ENCODE peak calls at places on chromosomes 6 and 20, in ten cellular contexts. One of them, this sample, is unnamed.

GRCh38 chr6:19803331-19804330 is 33.5 kb upstream of the ID4 start:
- DNase-seq in natural killer cell: no peak
- DNase-seq in tibial nerve: no peak
- DNase-seq in left ventricle myocardium inferior: no peak
- DNase-seq in MCF 10A: no peak
- DNase-seq in A549: no peak
- DNase-seq in astrocyte of the spinal cord: peak
- DNase-seq in fibroblast of pulmonary artery: peak
- DNase-seq in bronchial epithelial cell: no peak
- DNase-seq in cardiac fibroblast: peak
- DNase-seq in this sample: peak

GRCh38 chr20:44404204-44405181 is 49.0 kb downstream of the HNF4A start:
- DNase-seq in natural killer cell: no peak
- DNase-seq in tibial nerve: no peak
- DNase-seq in left ventricle myocardium inferior: no peak
- DNase-seq in MCF 10A: no peak
- DNase-seq in A549: no peak
- DNase-seq in astrocyte of the spinal cord: no peak
- DNase-seq in fibroblast of pulmonary artery: no peak
- DNase-seq in bronchial epithelial cell: no peak
- DNase-seq in cardiac fibroblast: no peak
- DNase-seq in this sample: no peak

GRCh38 chr6:162467679-162468078 is 259.9 kb downstream of the PRKN start:
- DNase-seq in natural killer cell: no peak
- DNase-seq in tibial nerve: no peak
- DNase-seq in left ventricle myocardium inferior: peak
- DNase-seq in MCF 10A: no peak
- DNase-seq in A549: no peak
- DNase-seq in astrocyte of the spinal cord: no peak
- DNase-seq in fibroblast of pulmonary artery: no peak
- DNase-seq in bronchial epithelial cell: no peak
- DNase-seq in cardiac fibroblast: no peak
- DNase-seq in this sample: no peak

GRCh38 chr6:131379951-131380350 is 193.1 kb upstream of the ARG1 start:
- DNase-seq in natural killer cell: no peak
- DNase-seq in tibial nerve: no peak
- DNase-seq in left ventricle myocardium inferior: no peak
- DNase-seq in MCF 10A: peak
- DNase-seq in A549: no peak
- DNase-seq in astrocyte of the spinal cord: peak
- DNase-seq in fibroblast of pulmonary artery: peak
- DNase-seq in bronchial epithelial cell: peak
- DNase-seq in cardiac fibroblast: peak
- DNase-seq in this sample: peak

GRCh38 chr20:51531141-51531710 is 11.3 kb downstream of the NFATC2 start:
- DNase-seq in natural killer cell: peak
- DNase-seq in tibial nerve: no peak
- DNase-seq in left ventricle myocardium inferior: no peak
- DNase-seq in MCF 10A: peak
- DNase-seq in A549: peak
- DNase-seq in astrocyte of the spinal cord: peak
- DNase-seq in fibroblast of pulmonary artery: no peak
- DNase-seq in bronchial epithelial cell: peak
- DNase-seq in cardiac fibroblast: no peak
- DNase-seq in this sample: no peak

GRCh38 chr20:17538517-17539170 is 7.5 kb upstream of the BFSP1 start:
- DNase-seq in natural killer cell: no peak
- DNase-seq in tibial nerve: no peak
- DNase-seq in left ventricle myocardium inferior: no peak
- DNase-seq in MCF 10A: no peak
- DNase-seq in A549: peak
- DNase-seq in astrocyte of the spinal cord: peak
- DNase-seq in fibroblast of pulmonary artery: no peak
- DNase-seq in bronchial epithelial cell: peak
- DNase-seq in cardiac fibroblast: no peak
- DNase-seq in this sample: no peak

GRCh38 chr20:54467622-54468021 is 7.8 kb upstream of the DOK5 start:
- DNase-seq in natural killer cell: no peak
- DNase-seq in tibial nerve: no peak
- DNase-seq in left ventricle myocardium inferior: no peak
- DNase-seq in MCF 10A: no peak
- DNase-seq in A549: no peak
- DNase-seq in astrocyte of the spinal cord: no peak
- DNase-seq in fibroblast of pulmonary artery: no peak
- DNase-seq in bronchial epithelial cell: no peak
- DNase-seq in cardiac fibroblast: no peak
- DNase-seq in this sample: no peak

GRCh38 chr20:47461120-47461685 is 40.5 kb upstream of the NCOA3 start:
- DNase-seq in natural killer cell: no peak
- DNase-seq in tibial nerve: no peak
- DNase-seq in left ventricle myocardium inferior: no peak
- DNase-seq in MCF 10A: no peak
- DNase-seq in A549: no peak
- DNase-seq in astrocyte of the spinal cord: no peak
- DNase-seq in fibroblast of pulmonary artery: no peak
- DNase-seq in bronchial epithelial cell: no peak
- DNase-seq in cardiac fibroblast: no peak
- DNase-seq in this sample: no peak

GRCh38 chr20:42093542-42094440 is 475.6 kb upstream of the CHD6 start:
- DNase-seq in natural killer cell: no peak
- DNase-seq in tibial nerve: no peak
- DNase-seq in left ventricle myocardium inferior: no peak
- DNase-seq in MCF 10A: no peak
- DNase-seq in A549: no peak
- DNase-seq in astrocyte of the spinal cord: no peak
- DNase-seq in fibroblast of pulmonary artery: no peak
- DNase-seq in bronchial epithelial cell: no peak
- DNase-seq in cardiac fibroblast: no peak
- DNase-seq in this sample: no peak

GRCh38 chr6:41958022-41958856 is 16.6 kb upstream of the CCND3 start:
- DNase-seq in natural killer cell: no peak
- DNase-seq in tibial nerve: no peak
- DNase-seq in left ventricle myocardium inferior: no peak
- DNase-seq in MCF 10A: no peak
- DNase-seq in A549: no peak
- DNase-seq in astrocyte of the spinal cord: no peak
- DNase-seq in fibroblast of pulmonary artery: no peak
- DNase-seq in bronchial epithelial cell: no peak
- DNase-seq in cardiac fibroblast: no peak
- DNase-seq in this sample: no peak

GRCh38 chr6:133590814-133591213 is 298.1 kb upstream of the TCF21 start:
- DNase-seq in natural killer cell: no peak
- DNase-seq in tibial nerve: no peak
- DNase-seq in left ventricle myocardium inferior: no peak
- DNase-seq in MCF 10A: peak
- DNase-seq in A549: no peak
- DNase-seq in astrocyte of the spinal cord: no peak
- DNase-seq in fibroblast of pulmonary artery: no peak
- DNase-seq in bronchial epithelial cell: peak
- DNase-seq in cardiac fibroblast: peak
- DNase-seq in this sample: peak

GRCh38 chr6:22882581-22882980 is 313.2 kb downstream of the HDGFL1 start:
- DNase-seq in natural killer cell: no peak
- DNase-seq in tibial nerve: no peak
- DNase-seq in left ventricle myocardium inferior: no peak
- DNase-seq in MCF 10A: no peak
- DNase-seq in A549: no peak
- DNase-seq in astrocyte of the spinal cord: no peak
- DNase-seq in fibroblast of pulmonary artery: no peak
- DNase-seq in bronchial epithelial cell: no peak
- DNase-seq in cardiac fibroblast: no peak
- DNase-seq in this sample: no peak

GRCh38 chr6:35599761-35600658 is 87.3 kb upstream of the TULP1 start:
- DNase-seq in natural killer cell: no peak
- DNase-seq in tibial nerve: no peak
- DNase-seq in left ventricle myocardium inferior: no peak
- DNase-seq in MCF 10A: no peak
- DNase-seq in A549: no peak
- DNase-seq in astrocyte of the spinal cord: no peak
- DNase-seq in fibroblast of pulmonary artery: no peak
- DNase-seq in bronchial epithelial cell: no peak
- DNase-seq in cardiac fibroblast: peak
- DNase-seq in this sample: peak

GRCh38 chr6:11810039-11810541 is 31.5 kb upstream of the ADTRP start:
- DNase-seq in natural killer cell: no peak
- DNase-seq in tibial nerve: peak
- DNase-seq in left ventricle myocardium inferior: peak
- DNase-seq in MCF 10A: peak
- DNase-seq in A549: peak
- DNase-seq in astrocyte of the spinal cord: peak
- DNase-seq in fibroblast of pulmonary artery: peak
- DNase-seq in bronchial epithelial cell: peak
- DNase-seq in cardiac fibroblast: peak
- DNase-seq in this sample: peak

DNA sequence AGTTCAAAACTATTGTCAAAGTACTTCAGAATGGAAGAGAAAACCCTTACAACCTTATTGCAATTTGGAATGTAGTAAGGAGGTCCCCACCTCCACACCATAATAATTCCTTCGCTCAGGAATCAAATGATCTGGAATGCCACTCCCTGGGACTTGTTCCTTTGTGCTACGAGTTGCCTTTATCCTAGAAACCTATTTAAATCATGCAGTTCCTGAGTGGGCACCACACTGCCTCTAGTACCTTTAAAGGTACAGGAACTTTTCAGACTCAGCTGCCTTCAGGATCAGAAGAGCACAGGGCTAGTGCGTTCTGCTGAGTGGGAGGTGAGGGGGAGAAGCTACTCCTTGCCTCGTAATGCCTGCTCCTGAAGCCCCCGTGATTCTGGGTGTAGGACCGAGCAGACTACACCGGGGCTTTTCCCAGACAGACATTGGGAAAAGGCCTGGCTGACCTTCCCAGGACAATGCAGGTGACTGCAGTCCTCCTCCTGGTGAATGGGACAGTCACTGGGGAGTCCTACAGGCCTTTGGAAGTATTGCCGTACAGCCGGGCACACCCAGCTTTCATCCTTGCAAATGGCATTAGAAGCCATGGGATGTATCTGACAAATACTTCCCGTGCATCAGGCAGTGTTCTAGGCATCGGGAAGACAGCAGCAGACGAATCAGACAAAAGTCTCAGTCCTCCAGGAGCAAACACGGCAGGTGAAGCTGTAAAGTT is 11.8 kb upstream of the TUBB2B start:
- DNase-seq in natural killer cell: no peak
- DNase-seq in tibial nerve: no peak
- DNase-seq in left ventricle myocardium inferior: no peak
- DNase-seq in MCF 10A: no peak
- DNase-seq in A549: peak
- DNase-seq in astrocyte of the spinal cord: no peak
- DNase-seq in fibroblast of pulmonary artery: no peak
- DNase-seq in bronchial epithelial cell: no peak
- DNase-seq in cardiac fibroblast: no peak
- DNase-seq in this sample: no peak
- TF ChIP-seq CTCF in natural killer cell: no peak
- TF ChIP-seq CTCF in tibial nerve: peak
- TF ChIP-seq CTCF in left ventricle myocardium inferior: no peak
- TF ChIP-seq CTCF in MCF 10A: no peak
- TF ChIP-seq CTCF in A549: no peak
- TF ChIP-seq CTCF in astrocyte of the spinal cord: peak
- TF ChIP-seq CTCF in fibroblast of pulmonary artery: peak
- TF ChIP-seq CTCF in bronchial epithelial cell: peak
- TF ChIP-seq CTCF in cardiac fibroblast: peak
- TF ChIP-seq CTCF in this sample: peak

GRCh38 chr20:35277127-35277526 is 795 bp downstream of the MMP24OS start:
- DNase-seq in natural killer cell: no peak
- DNase-seq in tibial nerve: no peak
- DNase-seq in left ventricle myocardium inferior: no peak
- DNase-seq in MCF 10A: no peak
- DNase-seq in A549: no peak
- DNase-seq in astrocyte of the spinal cord: no peak
- DNase-seq in fibroblast of pulmonary artery: no peak
- DNase-seq in bronchial epithelial cell: no peak
- DNase-seq in cardiac fibroblast: no peak
- DNase-seq in this sample: no peak

GRCh38 chr20:35279533-35280174 is 1.7 kb upstream of the MMP24OS start:
- DNase-seq in natural killer cell: no peak
- DNase-seq in tibial nerve: no peak
- DNase-seq in left ventricle myocardium inferior: no peak
- DNase-seq in MCF 10A: no peak
- DNase-seq in A549: no peak
- DNase-seq in astrocyte of the spinal cord: no peak
- DNase-seq in fibroblast of pulmonary artery: no peak
- DNase-seq in bronchial epithelial cell: no peak
- DNase-seq in cardiac fibroblast: no peak
- DNase-seq in this sample: no peak

GRCh38 chr20:35279040-35279439 is 1.1 kb upstream of the MMP24OS start:
- DNase-seq in natural killer cell: no peak
- DNase-seq in tibial nerve: no peak
- DNase-seq in left ventricle myocardium inferior: no peak
- DNase-seq in MCF 10A: peak
- DNase-seq in A549: no peak
- DNase-seq in astrocyte of the spinal cord: no peak
- DNase-seq in fibroblast of pulmonary artery: no peak
- DNase-seq in bronchial epithelial cell: peak
- DNase-seq in cardiac fibroblast: no peak
- DNase-seq in this sample: peak

GRCh38 chr20:35276408-35276807 is 1.5 kb downstream of the MMP24OS start:
- DNase-seq in natural killer cell: no peak
- DNase-seq in tibial nerve: no peak
- DNase-seq in left ventricle myocardium inferior: no peak
- DNase-seq in MCF 10A: no peak
- DNase-seq in A549: no peak
- DNase-seq in astrocyte of the spinal cord: no peak
- DNase-seq in fibroblast of pulmonary artery: no peak
- DNase-seq in bronchial epithelial cell: no peak
- DNase-seq in cardiac fibroblast: no peak
- DNase-seq in this sample: no peak

GRCh38 chr20:35277531-35278395 is at the start of gene MMP24OS:
- DNase-seq in natural killer cell: peak
- DNase-seq in tibial nerve: peak
- DNase-seq in left ventricle myocardium inferior: peak
- DNase-seq in MCF 10A: peak
- DNase-seq in A549: peak
- DNase-seq in astrocyte of the spinal cord: peak
- DNase-seq in fibroblast of pulmonary artery: peak
- DNase-seq in bronchial epithelial cell: peak
- DNase-seq in cardiac fibroblast: peak
- DNase-seq in this sample: peak
- TF ChIP-seq CTCF in natural killer cell: no peak
- TF ChIP-seq CTCF in tibial nerve: peak
- TF ChIP-seq CTCF in left ventricle myocardium inferior: peak
- TF ChIP-seq CTCF in MCF 10A: no peak
- TF ChIP-seq CTCF in A549: no peak
- TF ChIP-seq CTCF in astrocyte of the spinal cord: peak
- TF ChIP-seq CTCF in fibroblast of pulmonary artery: peak
- TF ChIP-seq CTCF in bronchial epithelial cell: peak
- TF ChIP-seq CTCF in cardiac fibroblast: peak
- TF ChIP-seq CTCF in this sample: peak

GRCh38 chr6:122726649-122727048 is 52.9 kb upstream of the FABP7 start:
- DNase-seq in natural killer cell: no peak
- DNase-seq in tibial nerve: no peak
- DNase-seq in left ventricle myocardium inferior: no peak
- DNase-seq in MCF 10A: peak
- DNase-seq in A549: no peak
- DNase-seq in astrocyte of the spinal cord: peak
- DNase-seq in fibroblast of pulmonary artery: peak
- DNase-seq in bronchial epithelial cell: peak
- DNase-seq in cardiac fibroblast: peak
- DNase-seq in this sample: peak
- TF ChIP-seq CTCF in natural killer cell: no peak
- TF ChIP-seq CTCF in tibial nerve: no peak
- TF ChIP-seq CTCF in left ventricle myocardium inferior: peak
- TF ChIP-seq CTCF in MCF 10A: peak
- TF ChIP-seq CTCF in A549: peak
- TF ChIP-seq CTCF in astrocyte of the spinal cord: peak
- TF ChIP-seq CTCF in fibroblast of pulmonary artery: peak
- TF ChIP-seq CTCF in bronchial epithelial cell: peak
- TF ChIP-seq CTCF in cardiac fibroblast: peak
- TF ChIP-seq CTCF in this sample: peak

GRCh38 chr6:137084090-137084489 is 39.3 kb upstream of the IL20RA start:
- DNase-seq in natural killer cell: no peak
- DNase-seq in tibial nerve: no peak
- DNase-seq in left ventricle myocardium inferior: no peak
- DNase-seq in MCF 10A: no peak
- DNase-seq in A549: no peak
- DNase-seq in astrocyte of the spinal cord: no peak
- DNase-seq in fibroblast of pulmonary artery: no peak
- DNase-seq in bronchial epithelial cell: no peak
- DNase-seq in cardiac fibroblast: no peak
- DNase-seq in this sample: no peak
- TF ChIP-seq CTCF in natural killer cell: no peak
- TF ChIP-seq CTCF in tibial nerve: no peak
- TF ChIP-seq CTCF in left ventricle myocardium inferior: no peak
- TF ChIP-seq CTCF in MCF 10A: no peak
- TF ChIP-seq CTCF in A549: no peak
- TF ChIP-seq CTCF in astrocyte of the spinal cord: no peak
- TF ChIP-seq CTCF in fibroblast of pulmonary artery: no peak
- TF ChIP-seq CTCF in bronchial epithelial cell: no peak
- TF ChIP-seq CTCF in cardiac fibroblast: no peak
- TF ChIP-seq CTCF in this sample: no peak